ENCODE peak calls at places on chromosomes 3 and 15, in four cellular contexts. J, L, C and X are unnamed samples.
A peak's percentile ranks its signal among the peaks of the same experiment; 100 is the strongest.

GRCh38 chr15:35136552-35136951 is 51.5 kb upstream of the NANOGP8 start:
- DNase-seq in J (no peak), C (no peak), L (no peak), X (no peak)

GRCh38 chr3:134367412-134367811 is 6.8 kb downstream of the AMOTL2 start:
- DNase-seq in L (no peak), J (peak; percentile 36), C (no peak), X (no peak)

GRCh38 chr3:69020857-69021256 is 7.4 kb upstream of the EOGT start:
- DNase-seq in C (no peak), J (no peak), L (no peak), X (no peak)

GRCh38 chr3:129425213-129425612 is 3.2 kb downstream of the EFCAB12 start:
- DNase-seq in C (peak; percentile 49), L (no peak), J (no peak), X (no peak)

GRCh38 chr15:34753236-34753894 is 1.4 kb downstream of the GJD2 start:
- DNase-seq in C (peak; percentile 12), J (peak; percentile 58), L (peak; percentile 71), X (peak; percentile 38)

GRCh38 chr3:46361408-46362283 is 7.7 kb downstream of the CCR2 start:
- DNase-seq in C (peak; percentile 95), J (peak; percentile 38), L (no peak), X (peak; percentile 58)

GRCh38 chr15:71603379-71603778 is 207.0 kb upstream of the NR2E3 start:
- DNase-seq in J (no peak), L (no peak), C (no peak), X (no peak)

GRCh38 chr15:50134524-50135024 is 15.5 kb upstream of the ATP8B4 start:
- DNase-seq in C (peak; percentile 90), J (peak; percentile 86), L (peak; percentile 70), X (peak; percentile 75)

GRCh38 chr3:138472141-138472825 is 37.9 kb downstream of the ESYT3 start:
- DNase-seq in J (no peak), L (peak; percentile 57), C (no peak), X (no peak)

GRCh38 chr3:143302638-143303171 is 183.1 kb downstream of the CHST2 start:
- DNase-seq in C (no peak), J (peak; percentile 94), L (peak; percentile 75), X (peak; percentile 77)

GRCh38 chr3:192091831-192092230 is 630.9 kb downstream of the PYDC2 start:
- DNase-seq in C (no peak), J (peak; percentile 3), L (peak; percentile 1), X (peak; percentile 16)

GRCh38 chr3:10721101-10721500 is 94.9 kb upstream of the SLC6A11 start:
- DNase-seq in C (no peak), L (no peak), J (no peak), X (no peak)

GRCh38 chr3:129608087-129608935 is 1.8 kb upstream of the PLXND1 start:
- DNase-seq in J (peak; percentile 68), L (peak; percentile 73), C (peak; percentile 73), X (no peak)

GRCh38 chr15:77500986-77501385 is 80.3 kb downstream of the HMG20A start:
- DNase-seq in C (no peak), L (peak; percentile 55), J (peak; percentile 51), X (peak; percentile 79)

GRCh38 chr3:170811515-170811914 is 58.5 kb downstream of the RPL22L1 start:
- DNase-seq in L (peak; percentile 47), J (peak; percentile 50), C (no peak), X (peak; percentile 68)

GRCh38 chr3:52357151-52358080 is 41.3 kb downstream of the DNAH1 start:
- DNase-seq in C (no peak), J (no peak), L (no peak), X (no peak)

GRCh38 chr3:134249935-134250716 is 533 bp downstream of the RYK start:
- DNase-seq in C (peak; percentile 67), J (peak; percentile 40), L (peak; percentile 32), X (peak; percentile 22)

GRCh38 chr3:117355566-117355965 is 646.0 kb downstream of the TUSC7 start:
- DNase-seq in J (peak; percentile 7), C (peak; percentile 34), L (peak; percentile 3), X (peak; percentile 14)

GRCh38 chr3:172094621-172095557 is 55.5 kb downstream of the FNDC3B start:
- DNase-seq in L (no peak), J (no peak), C (no peak), X (no peak)

GRCh38 chr3:135781026-135781815 is 184.3 kb upstream of the PPP2R3A start:
- DNase-seq in C (no peak), L (no peak), J (no peak), X (no peak)

GRCh38 chr3:96319176-96319575 is 495.2 kb upstream of the EPHA6 start:
- DNase-seq in J (no peak), C (peak; percentile 0), L (no peak), X (no peak)

GRCh38 chr3:63043631-63044030 is 168.4 kb upstream of the CADPS start:
- DNase-seq in L (no peak), C (no peak), J (peak; percentile 29), X (peak; percentile 62)

DNA sequence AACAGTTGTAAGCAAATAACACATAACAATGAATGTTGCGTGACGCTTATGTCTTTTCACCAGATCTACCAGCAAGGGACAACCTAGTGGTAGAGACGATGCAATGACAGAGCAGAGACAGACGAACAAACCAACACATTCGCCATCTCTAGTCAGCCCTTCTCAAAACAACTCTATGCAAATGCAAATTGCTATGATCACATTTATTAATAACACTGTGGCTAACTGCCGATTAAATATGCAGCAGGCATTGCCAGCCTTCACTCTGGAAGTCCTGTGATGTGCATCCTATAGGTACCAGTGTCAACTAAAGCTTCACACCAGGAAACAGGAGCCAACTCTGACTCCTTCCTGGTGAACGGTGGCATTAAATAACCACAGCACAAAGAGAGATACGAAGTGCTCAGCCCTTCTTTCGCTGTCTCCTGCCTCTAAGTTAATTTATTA is 94.2 kb downstream of the FOXP1 start:
- DNase-seq in L (no peak), C (no peak), J (no peak), X (no peak)
- H3K4me3 ChIP-seq in L (no peak overlapping the region), C (no peak overlapping the region), J (no peak overlapping the region), X (no peak overlapping the region)

DNA sequence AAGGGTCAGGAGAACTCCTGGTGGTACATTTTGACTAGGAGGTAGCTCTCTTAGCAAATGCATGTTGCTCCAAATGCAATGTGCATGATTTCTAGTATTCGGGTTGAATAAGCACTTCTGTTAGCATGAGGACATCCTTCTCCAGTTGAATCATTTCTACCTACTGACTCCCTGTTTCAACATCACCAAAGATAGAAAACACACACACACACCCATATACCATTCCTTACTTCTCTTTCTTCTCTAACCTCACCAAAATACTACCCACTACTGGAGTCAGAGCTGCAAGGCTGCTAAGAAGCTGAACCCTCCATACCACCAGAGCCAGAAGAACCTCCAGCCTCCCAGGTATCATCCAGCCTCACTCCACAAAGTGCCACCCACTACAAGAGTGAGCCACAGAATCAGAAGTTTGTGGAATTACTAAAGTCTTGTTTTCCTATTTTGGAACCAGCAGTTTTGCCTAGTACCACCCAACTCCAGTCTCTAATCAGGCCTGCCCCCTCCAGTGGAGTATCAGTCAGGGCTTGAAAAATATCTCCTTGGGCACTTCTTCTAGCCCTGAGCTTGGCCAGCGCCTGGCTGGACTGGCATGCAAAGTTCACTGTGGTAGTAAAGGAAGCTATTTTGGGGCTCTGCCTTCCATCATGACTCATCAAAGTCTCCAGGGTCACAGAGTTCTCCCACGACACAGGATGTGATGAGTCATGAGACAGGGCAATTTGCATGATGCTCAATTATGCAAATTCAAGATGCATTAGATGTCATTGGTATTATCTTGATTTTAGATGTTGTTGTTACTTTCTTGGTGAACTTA is 110.2 kb downstream of the CYP19A1 start:
- DNase-seq in C (peak; percentile 91), J (peak; percentile 90), L (peak; percentile 81), X (peak; percentile 83)
- H3K4me3 ChIP-seq in C (no peak overlapping the region), J (no peak overlapping the region), L (no peak overlapping the region), X (no peak overlapping the region)

GRCh38 chr3:6250167-6250566 is 610.7 kb upstream of the GRM7 start:
- DNase-seq in L (no peak), J (no peak), C (no peak), X (no peak)
- H3K4me3 ChIP-seq in L (no peak overlapping the region), J (no peak overlapping the region), C (no peak overlapping the region), X (no peak overlapping the region)

GRCh38 chr3:49198611-49199230 is 27.3 kb downstream of the KLHDC8B start:
- DNase-seq in J (no peak), C (no peak), L (no peak), X (no peak)
- H3K4me3 ChIP-seq in J (peak overlapping the region; percentile 51), C (no peak overlapping the region), L (peak overlapping the region; percentile 28), X (no peak overlapping the region)